ENCODE peak calls at places on chromosomes 3 and 15, in four cellular contexts. R is HepG2, P is A549, G is H1. I is an unnamed sample.
A peak's percentile ranks its signal among the peaks of the same experiment; 100 is the strongest.

GRCh38 chr3:58349792-58350626 is 17.3 kb downstream of the PXK start:
- DNase-seq in R (no peak), P (no peak), G (no peak), I (no peak)

GRCh38 chr3:138089091-138089490 is 26.3 kb downstream of the DZIP1L start:
- DNase-seq in R (peak; percentile 11), P (no peak), G (no peak), I (no peak)

GRCh38 chr3:144343343-144343742 is 371.7 kb downstream of the DIPK2A start:
- DNase-seq in R (no peak), P (no peak), G (no peak), I (no peak)

GRCh38 chr3:46844851-46845250 is 18.4 kb downstream of the MYL3 start:
- DNase-seq in R (no peak), P (no peak), G (peak; percentile 49), I (no peak)

GRCh38 chr3:73605388-73605787 is 19.4 kb downstream of the PDZRN3 start:
- DNase-seq in R (no peak), P (no peak), G (no peak), I (no peak)

GRCh38 chr3:11713171-11713570 is 69.5 kb upstream of the VGLL4 start:
- DNase-seq in R (no peak), P (no peak), G (no peak), I (no peak)

GRCh38 chr3:53044371-53045106 is 1.3 kb downstream of the SFMBT1 start:
- DNase-seq in R (no peak), P (peak; percentile 36), G (peak; percentile 65), I (peak; percentile 38)

GRCh38 chr3:127140501-127141460 is 52.1 kb upstream of the PRR23E start:
- DNase-seq in R (no peak), P (no peak), G (no peak), I (no peak)

GRCh38 chr3:31172336-31172735 is 277.9 kb upstream of the GADL1 start:
- DNase-seq in R (no peak), P (no peak), G (no peak), I (no peak)

GRCh38 chr15:94804613-94805012 is 573.3 kb downstream of the MCTP2 start:
- DNase-seq in R (no peak), P (no peak), G (no peak), I (no peak)

GRCh38 chr15:98850991-98851776 is 156.4 kb downstream of the PGPEP1L start:
- DNase-seq in R (peak; percentile 61), P (peak; percentile 84), G (peak; percentile 78), I (peak; percentile 29)

GRCh38 chr15:46277994-46278885 is 643.4 kb downstream of the SQOR start:
- DNase-seq in R (no peak), P (no peak), G (no peak), I (no peak)

GRCh38 chr3:140216249-140216648 is 281.3 kb downstream of the CLSTN2 start:
- DNase-seq in R (no peak), P (peak; percentile 10), G (no peak), I (peak; percentile 27)

GRCh38 chr3:175224051-175224450 is 364.9 kb downstream of the NAALADL2 start:
- DNase-seq in R (peak; percentile 1), P (no peak), G (no peak), I (no peak)

GRCh38 chr3:14716593-14716992 is 41.7 kb downstream of the C3orf20 start:
- DNase-seq in R (no peak), P (no peak), G (no peak), I (no peak)

GRCh38 chr3:36944641-36945270 is at the start of gene TRANK1:
- DNase-seq in R (no peak), P (peak; percentile 18), G (peak; percentile 80), I (no peak)

GRCh38 chr3:183825380-183826161 is at the start of gene MAP6D1:
- DNase-seq in R (no peak), P (peak; percentile 45), G (peak; percentile 85), I (no peak)

GRCh38 chr3:16897254-16897926 is 12.6 kb downstream of the PLCL2 start:
- DNase-seq in R (no peak), P (no peak), G (no peak), I (no peak)

GRCh38 chr3:115148142-115148790 is 1.2 kb upstream of the ZBTB20 start:
- DNase-seq in R (no peak), P (no peak), G (no peak), I (no peak)

GRCh38 chr3:181700168-181701087 is 11.3 kb upstream of the SOX2 start:
- DNase-seq in R (peak; percentile 44), P (peak; percentile 50), G (peak; percentile 83), I (peak; percentile 74)

GRCh38 chr3:103926936-103927335 is 1439.8 kb upstream of the ALCAM start:
- DNase-seq in R (no peak), P (no peak), G (no peak), I (no peak)

GRCh38 chr15:94080989-94081605 is 150.3 kb upstream of the MCTP2 start:
- DNase-seq in R (no peak), P (no peak), G (no peak), I (no peak)

GRCh38 chr3:131283862-131284261 is 97.7 kb upstream of the NUDT16 start:
- DNase-seq in R (no peak), P (no peak), G (no peak), I (no peak)

GRCh38 chr3:50166309-50167019 is 11.3 kb downstream of the SEMA3F start:
- DNase-seq in R (no peak), P (no peak), G (no peak), I (no peak)

GRCh38 chr3:9108876-9109569 is 140.4 kb downstream of the SRGAP3 start:
- DNase-seq in R (no peak), P (no peak), G (no peak), I (no peak)

GRCh38 chr15:28086175-28086703 is 12.9 kb downstream of the OCA2 start:
- DNase-seq in R (peak; percentile 60), P (peak; percentile 79), G (peak; percentile 76), I (peak; percentile 76)

GRCh38 chr3:193832833-193833413 is 239.9 kb downstream of the OPA1 start:
- DNase-seq in R (no peak), P (no peak), G (no peak), I (no peak)

GRCh38 chr3:46410669-46411068 is 3.6 kb downstream of the CCRL2 start:
- DNase-seq in R (no peak), P (no peak), G (no peak), I (no peak)

GRCh38 chr3:45153658-45154437 is 7.7 kb upstream of the CDCP1 start:
- DNase-seq in R (peak; percentile 53), P (no peak), G (no peak), I (no peak)

GRCh38 chr3:195123196-195123805 is 147.7 kb downstream of the XXYLT1 start:
- DNase-seq in R (no peak), P (no peak), G (no peak), I (peak; percentile 46)

GRCh38 chr15:64122936-64123351 is 27.2 kb downstream of the SNX1 start:
- DNase-seq in R (no peak), P (no peak), G (no peak), I (no peak)

GRCh38 chr3:94647131-94647530 is 584.3 kb downstream of the NSUN3 start:
- DNase-seq in R (peak; percentile 12), P (no peak), G (no peak), I (no peak)

GRCh38 chr15:95921404-95921803 is 409.1 kb upstream of the NR2F2 start:
- DNase-seq in R (no peak), P (no peak), G (no peak), I (no peak)

GRCh38 chr3:169668081-169668956 is 4.8 kb upstream of the MECOM start:
- DNase-seq in R (no peak), P (no peak), G (peak; percentile 73), I (no peak)

GRCh38 chr3:105614288-105615030 is 247.8 kb downstream of the ALCAM start:
- DNase-seq in R (no peak), P (no peak), G (no peak), I (peak; percentile 81)

GRCh38 chr15:92803852-92804609 is 96.1 kb upstream of the CHD2 start:
- DNase-seq in R (peak; percentile 100), P (peak; percentile 96), G (no peak), I (peak; percentile 96)

GRCh38 chr3:145055375-145056076 is 1083.9 kb downstream of the DIPK2A start:
- DNase-seq in R (no peak), P (no peak), G (no peak), I (no peak)

DNA sequence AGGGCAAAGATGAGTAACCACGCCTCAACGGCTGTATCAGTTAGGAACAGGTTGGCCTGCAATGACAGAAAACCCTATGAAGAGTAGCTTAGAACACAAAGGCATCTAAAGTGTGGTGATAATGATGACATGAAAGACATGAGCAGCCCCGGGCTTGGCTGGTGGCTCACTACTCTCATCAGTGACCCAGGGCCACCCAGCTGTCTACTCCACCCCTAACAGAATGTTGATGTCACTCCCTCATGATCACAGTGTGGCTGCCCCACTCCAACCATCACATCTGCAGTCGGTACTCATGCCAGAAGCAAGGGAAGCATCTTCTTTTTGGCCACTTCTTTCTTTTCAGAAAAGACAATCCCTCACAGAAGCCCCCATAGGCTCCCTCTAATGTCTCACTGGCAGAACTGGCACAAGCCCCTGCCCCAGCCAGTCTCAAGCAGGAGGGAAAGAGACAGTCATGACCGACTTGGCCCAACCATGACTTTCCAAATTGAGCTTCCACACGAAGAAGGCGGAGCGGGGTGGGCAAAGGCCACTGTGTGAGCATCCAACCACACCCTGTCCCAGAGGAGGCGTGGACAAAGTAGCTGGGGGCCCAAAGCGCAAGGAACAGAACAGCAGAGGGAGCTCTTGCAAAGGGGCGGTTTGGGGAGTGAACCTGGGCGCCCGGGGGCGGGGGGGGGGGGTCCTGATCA is 72.0 kb upstream of the IQSEC1 start:
- DNase-seq in R (peak; percentile 10), P (no peak), G (no peak), I (peak; percentile 70)
- TF ChIP-seq RNF2 in R (no peak), P (no peak), G (no peak), I (no peak)

GRCh38 chr3:171417813-171418212 is 42.4 kb downstream of the TNIK start:
- DNase-seq in R (peak; percentile 2), P (no peak), G (no peak), I (no peak)
- TF ChIP-seq RNF2 in R (no peak), P (no peak), G (no peak), I (no peak)

GRCh38 chr3:120820748-120821147 is 78.2 kb downstream of the GTF2E1 start:
- DNase-seq in R (peak; percentile 12), P (no peak), G (no peak), I (no peak)

GRCh38 chr3:120823156-120823555 is 80.6 kb downstream of the GTF2E1 start:
- DNase-seq in R (no peak), P (no peak), G (no peak), I (no peak)

GRCh38 chr3:120816728-120817127 is 74.2 kb downstream of the GTF2E1 start:
- DNase-seq in R (no peak), P (no peak), G (no peak), I (no peak)

GRCh38 chr3:120824613-120825012 is 82.1 kb downstream of the GTF2E1 start:
- DNase-seq in R (no peak), P (no peak), G (no peak), I (no peak)

GRCh38 chr3:120821426-120821825 is 78.9 kb downstream of the GTF2E1 start:
- DNase-seq in R (no peak), P (no peak), G (no peak), I (no peak)
- TF ChIP-seq RNF2 in R (no peak), P (no peak), G (no peak), I (no peak)

GRCh38 chr15:77012117-77012712 is 17.3 kb downstream of the PSTPIP1 start:
- DNase-seq in R (no peak), P (no peak), G (no peak), I (no peak)

GRCh38 chr15:77012868-77013267 is 17.9 kb downstream of the PSTPIP1 start:
- DNase-seq in R (no peak), P (no peak), G (no peak), I (no peak)

GRCh38 chr15:77014137-77015081 is 19.5 kb downstream of the PSTPIP1 start:
- DNase-seq in R (no peak), P (no peak), G (no peak), I (no peak)

GRCh38 chr15:77015651-77016320 is 20.9 kb downstream of the PSTPIP1 start:
- DNase-seq in R (no peak), P (no peak), G (no peak), I (no peak)

GRCh38 chr15:77013786-77014136 is 18.8 kb downstream of the PSTPIP1 start:
- DNase-seq in R (no peak), P (no peak), G (no peak), I (no peak)
- TF ChIP-seq RNF2 in R (no peak), P (no peak), G (no peak), I (no peak)

I was measured in K562.